ENCODE peak calls at places on chromosomes 13 and 19, in four cellular contexts. One of them, this sample, is unnamed.

GRCh38 chr13:31328549-31329229 is 128.9 kb downstream of the B3GLCT start:
- DNase-seq in AG09319: no peak
- DNase-seq in CD8-positive, alpha-beta T cell: no peak
- DNase-seq in type B pancreatic cell: no peak
- DNase-seq in this sample: no peak

GRCh38 chr19:4567584-4568071 is 8.1 kb upstream of the SEMA6B start:
- DNase-seq in type B pancreatic cell: no peak
- DNase-seq in CD8-positive, alpha-beta T cell: peak; percentile 58
- DNase-seq in AG09319: no peak
- DNase-seq in this sample: peak; percentile 90

GRCh38 chr13:112828082-112828699 is 138.4 kb downstream of the ATP11A start:
- DNase-seq in CD8-positive, alpha-beta T cell: no peak
- DNase-seq in AG09319: no peak
- DNase-seq in type B pancreatic cell: no peak
- DNase-seq in this sample: no peak

GRCh38 chr19:49655570-49656455 is 9.8 kb downstream of the IRF3 start:
- DNase-seq in CD8-positive, alpha-beta T cell: peak; percentile 20
- DNase-seq in type B pancreatic cell: no peak
- DNase-seq in AG09319: no peak
- DNase-seq in this sample: no peak

GRCh38 chr13:34466301-34466700 is 475.8 kb upstream of the NBEA start:
- DNase-seq in CD8-positive, alpha-beta T cell: no peak
- DNase-seq in type B pancreatic cell: no peak
- DNase-seq in AG09319: no peak
- DNase-seq in this sample: no peak

GRCh38 chr19:3575260-3575741 is 2.6 kb downstream of the HMG20B start:
- DNase-seq in CD8-positive, alpha-beta T cell: peak; percentile 46
- DNase-seq in AG09319: no peak
- DNase-seq in type B pancreatic cell: no peak
- DNase-seq in this sample: peak; percentile 49

GRCh38 chr19:10471909-10472308 is 31.2 kb downstream of the KEAP1 start:
- DNase-seq in CD8-positive, alpha-beta T cell: no peak
- DNase-seq in AG09319: no peak
- DNase-seq in type B pancreatic cell: no peak
- DNase-seq in this sample: no peak

GRCh38 chr19:10124429-10124828 is 4.7 kb upstream of the EIF3G start:
- DNase-seq in type B pancreatic cell: no peak
- DNase-seq in CD8-positive, alpha-beta T cell: no peak
- DNase-seq in AG09319: no peak
- DNase-seq in this sample: no peak

GRCh38 chr13:97621025-97621424 is 187.1 kb downstream of the RAP2A start:
- DNase-seq in type B pancreatic cell: no peak
- DNase-seq in AG09319: no peak
- DNase-seq in CD8-positive, alpha-beta T cell: no peak
- DNase-seq in this sample: no peak

GRCh38 chr13:75544681-75545333 is 4.8 kb upstream of the UCHL3 start:
- DNase-seq in type B pancreatic cell: no peak
- DNase-seq in CD8-positive, alpha-beta T cell: no peak
- DNase-seq in AG09319: peak; percentile 74
- DNase-seq in this sample: no peak

GRCh38 chr19:10338940-10339339 is 484 bp downstream of the ICAM3 start:
- DNase-seq in CD8-positive, alpha-beta T cell: no peak
- DNase-seq in AG09319: no peak
- DNase-seq in type B pancreatic cell: no peak
- DNase-seq in this sample: no peak

GRCh38 chr13:97445504-97446187 is 11.7 kb downstream of the RAP2A start:
- DNase-seq in type B pancreatic cell: no peak
- DNase-seq in CD8-positive, alpha-beta T cell: no peak
- DNase-seq in AG09319: no peak
- DNase-seq in this sample: no peak

GRCh38 chr19:56441206-56441792 is 35.8 kb downstream of the ZNF667 start:
- DNase-seq in CD8-positive, alpha-beta T cell: no peak
- DNase-seq in type B pancreatic cell: no peak
- DNase-seq in AG09319: no peak
- DNase-seq in this sample: no peak

GRCh38 chr19:40798997-40799557 is at the start of gene EGLN2:
- DNase-seq in AG09319: no peak
- DNase-seq in type B pancreatic cell: no peak
- DNase-seq in CD8-positive, alpha-beta T cell: no peak
- DNase-seq in this sample: no peak

GRCh38 chr19:58332697-58333096 is 5.9 kb downstream of the ZSCAN22 start:
- DNase-seq in type B pancreatic cell: no peak
- DNase-seq in CD8-positive, alpha-beta T cell: no peak
- DNase-seq in AG09319: no peak
- DNase-seq in this sample: no peak

GRCh38 chr19:51271015-51271600 is 20.2 kb downstream of the SIGLECL1 start:
- DNase-seq in CD8-positive, alpha-beta T cell: no peak
- DNase-seq in type B pancreatic cell: no peak
- DNase-seq in AG09319: no peak
- DNase-seq in this sample: no peak

GRCh38 chr13:94703271-94703670 is 9.1 kb downstream of the SOX21 start:
- DNase-seq in AG09319: no peak
- DNase-seq in type B pancreatic cell: no peak
- DNase-seq in CD8-positive, alpha-beta T cell: no peak
- DNase-seq in this sample: no peak

GRCh38 chr19:53898680-53899341 is 10.3 kb upstream of the CACNG7 start:
- DNase-seq in CD8-positive, alpha-beta T cell: no peak
- DNase-seq in type B pancreatic cell: no peak
- DNase-seq in AG09319: no peak
- DNase-seq in this sample: no peak

GRCh38 chr13:34990399-34991224 is 48.5 kb downstream of the NBEA start:
- DNase-seq in AG09319: no peak
- DNase-seq in CD8-positive, alpha-beta T cell: no peak
- DNase-seq in type B pancreatic cell: no peak
- DNase-seq in this sample: no peak

GRCh38 chr19:49862411-49863253 is 4.7 kb downstream of the PNKP start:
- DNase-seq in AG09319: no peak
- DNase-seq in type B pancreatic cell: no peak
- DNase-seq in CD8-positive, alpha-beta T cell: no peak
- DNase-seq in this sample: peak; percentile 60

GRCh38 chr13:65497265-65497664 is 1732.9 kb downstream of the PCDH9 start:
- DNase-seq in AG09319: no peak
- DNase-seq in CD8-positive, alpha-beta T cell: no peak
- DNase-seq in type B pancreatic cell: no peak
- DNase-seq in this sample: no peak

GRCh38 chr19:53903055-53903680 is 5.9 kb upstream of the CACNG7 start:
- DNase-seq in CD8-positive, alpha-beta T cell: no peak
- DNase-seq in type B pancreatic cell: no peak
- DNase-seq in AG09319: peak; percentile 10
- DNase-seq in this sample: no peak

GRCh38 chr19:46834121-46834520 is 16.5 kb downstream of the AP2S1 start:
- DNase-seq in CD8-positive, alpha-beta T cell: no peak
- DNase-seq in type B pancreatic cell: no peak
- DNase-seq in AG09319: no peak
- DNase-seq in this sample: no peak

GRCh38 chr19:17539288-17540117 is 15.9 kb upstream of the COLGALT1 start:
- DNase-seq in type B pancreatic cell: peak; percentile 90
- DNase-seq in AG09319: peak; percentile 82
- DNase-seq in CD8-positive, alpha-beta T cell: peak; percentile 99
- DNase-seq in this sample: peak; percentile 95
- TF ChIP-seq CTCF in type B pancreatic cell: no peak
- TF ChIP-seq CTCF in AG09319: peak; percentile 45
- TF ChIP-seq CTCF in CD8-positive, alpha-beta T cell: no peak
- TF ChIP-seq CTCF in this sample: peak; percentile 11

GRCh38 chr13:99610702-99611289 is 109.5 kb downstream of the TM9SF2 start:
- DNase-seq in CD8-positive, alpha-beta T cell: no peak
- DNase-seq in type B pancreatic cell: no peak
- DNase-seq in AG09319: no peak
- DNase-seq in this sample: no peak
- TF ChIP-seq CTCF in CD8-positive, alpha-beta T cell: no peak
- TF ChIP-seq CTCF in type B pancreatic cell: peak; percentile 51
- TF ChIP-seq CTCF in AG09319: peak; percentile 22
- TF ChIP-seq CTCF in this sample: no peak

GRCh38 chr19:55132453-55133129 is 15.2 kb upstream of the PPP1R12C start:
- DNase-seq in AG09319: no peak
- DNase-seq in CD8-positive, alpha-beta T cell: no peak
- DNase-seq in type B pancreatic cell: no peak
- DNase-seq in this sample: no peak
- TF ChIP-seq CTCF in AG09319: no peak
- TF ChIP-seq CTCF in CD8-positive, alpha-beta T cell: no peak
- TF ChIP-seq CTCF in type B pancreatic cell: peak; percentile 35
- TF ChIP-seq CTCF in this sample: no peak

GRCh38 chr13:105982219-105982618 is 553.2 kb downstream of the EFNB2 start:
- DNase-seq in CD8-positive, alpha-beta T cell: no peak
- DNase-seq in type B pancreatic cell: no peak
- DNase-seq in AG09319: no peak
- DNase-seq in this sample: peak; percentile 18
- TF ChIP-seq CTCF in CD8-positive, alpha-beta T cell: no peak
- TF ChIP-seq CTCF in type B pancreatic cell: no peak
- TF ChIP-seq CTCF in AG09319: no peak
- TF ChIP-seq CTCF in this sample: peak; percentile 24

This sample was measured in endothelial cell.